ENCODE peak calls at places on chromosomes 2 and 18, in ten cellular contexts. A is astrocyte, T is coronary artery, K is tibial nerve, G is tibial artery, J is left ventricle myocardium inferior, L is kidney, S is Peyer's patch, X is esophagus squamous epithelium, V is choroid plexus epithelial cell. M is an unnamed sample.

GRCh38 chr2:15782009-15782751 is 158.2 kb upstream of the MYCN start:
- DNase-seq in A (peak), T (no peak), K (no peak), G (no peak), J (no peak), L (no peak), S (no peak), X (no peak), V (no peak), M (no peak)

GRCh38 chr2:3595985-3596384 is 1.1 kb downstream of the COLEC11 start:
- DNase-seq in A (no peak), T (no peak), K (no peak), G (no peak), J (no peak), L (no peak), S (no peak), X (no peak), V (no peak), M (no peak)

GRCh38 chr2:1886405-1886992 is 142.2 kb upstream of the PXDN start:
- DNase-seq in A (peak), T (no peak), K (peak), G (peak), J (peak), L (no peak), S (peak), X (no peak), V (peak), M (no peak)

GRCh38 chr2:157265825-157266224 is 8.3 kb downstream of the GALNT5 start:
- DNase-seq in A (no peak), T (no peak), K (no peak), G (no peak), J (no peak), L (no peak), S (no peak), X (no peak), V (no peak), M (no peak)

GRCh38 chr2:26613241-26614204 is 27.6 kb downstream of the CIB4 start:
- DNase-seq in A (no peak), T (peak), K (no peak), G (no peak), J (peak), L (no peak), S (peak), X (no peak), V (peak), M (no peak)

GRCh38 chr2:27959496-27959895 is 69.0 kb downstream of the BABAM2 start:
- DNase-seq in A (peak), T (no peak), K (peak), G (peak), J (no peak), L (no peak), S (peak), X (no peak), V (peak), M (no peak)

GRCh38 chr2:119126650-119127049 is 31.9 kb downstream of the C1QL2 start:
- DNase-seq in A (no peak), T (no peak), K (no peak), G (no peak), J (peak), L (no peak), S (peak), X (no peak), V (peak), M (no peak)

GRCh38 chr2:128774320-128775063 is 455.8 kb upstream of the HS6ST1 start:
- DNase-seq in A (no peak), T (no peak), K (no peak), G (peak), J (no peak), L (no peak), S (peak), X (no peak), V (no peak), M (no peak)

GRCh38 chr2:234611209-234611608 is 114.3 kb upstream of the ARL4C start:
- DNase-seq in A (no peak), T (no peak), K (no peak), G (no peak), J (no peak), L (no peak), S (no peak), X (no peak), V (peak), M (no peak)

GRCh38 chr18:59787998-59788875 is 91.0 kb upstream of the CCBE1 start:
- DNase-seq in A (peak), T (no peak), K (peak), G (no peak), J (no peak), L (no peak), S (no peak), X (no peak), V (peak), M (no peak)

GRCh38 chr2:16135196-16135912 is 195.0 kb downstream of the MYCN start:
- DNase-seq in A (no peak), T (no peak), K (peak), G (no peak), J (no peak), L (no peak), S (no peak), X (no peak), V (no peak), M (no peak)

GRCh38 chr18:64219511-64219910 is 70.6 kb upstream of the LINC00305 start:
- DNase-seq in A (no peak), T (no peak), K (no peak), G (no peak), J (no peak), L (no peak), S (no peak), X (no peak), V (no peak), M (no peak)
- TF ChIP-seq CTCF in A (no peak), T (no peak), K (no peak), G (no peak), J (no peak), L (no peak), S (no peak), X (no peak), V (no peak), M (no peak)

GRCh38 chr2:202883987-202884675 is 12.6 kb upstream of the ICA1L start:
- DNase-seq in A (peak), T (no peak), K (no peak), G (no peak), J (no peak), L (no peak), S (no peak), X (no peak), V (peak), M (no peak)
- TF ChIP-seq CTCF in A (no peak), T (no peak), K (no peak), G (no peak), J (no peak), L (no peak), S (no peak), X (no peak), V (peak), M (no peak)

GRCh38 chr2:111669928-111670695 is 213.9 kb downstream of the ANAPC1 start:
- DNase-seq in A (no peak), T (peak), K (no peak), G (no peak), J (no peak), L (no peak), S (no peak), X (no peak), V (peak), M (no peak)
- TF ChIP-seq CTCF in A (no peak), T (no peak), K (no peak), G (no peak), J (no peak), L (no peak), S (no peak), X (no peak), V (peak), M (no peak)

GRCh38 chr2:152648336-152648735 is 68.9 kb downstream of the PRPF40A start:
- DNase-seq in A (no peak), T (no peak), K (no peak), G (no peak), J (no peak), L (no peak), S (no peak), X (no peak), V (peak), M (no peak)
- TF ChIP-seq CTCF in A (peak), T (no peak), K (no peak), G (peak), J (peak), L (peak), S (peak), X (peak), V (peak), M (no peak)

GRCh38 chr2:46488389-46488788 is 9.0 kb downstream of the TMEM247 start:
- DNase-seq in A (no peak), T (no peak), K (no peak), G (no peak), J (no peak), L (no peak), S (no peak), X (no peak), V (peak), M (no peak)
- TF ChIP-seq CTCF in A (no peak), T (no peak), K (no peak), G (no peak), J (no peak), L (no peak), S (no peak), X (no peak), V (peak), M (no peak)

GRCh38 chr2:148969585-148970180 is 68.8 kb upstream of the LYPD6B start:
- DNase-seq in A (no peak), T (no peak), K (no peak), G (no peak), J (no peak), L (no peak), S (no peak), X (no peak), V (no peak), M (no peak)

GRCh38 chr2:148971547-148971946 is 67.0 kb upstream of the LYPD6B start:
- DNase-seq in A (no peak), T (no peak), K (no peak), G (no peak), J (no peak), L (no peak), S (no peak), X (no peak), V (no peak), M (no peak)

GRCh38 chr2:148968776-148969175 is 69.7 kb upstream of the LYPD6B start:
- DNase-seq in A (no peak), T (no peak), K (no peak), G (no peak), J (no peak), L (no peak), S (no peak), X (no peak), V (no peak), M (no peak)

GRCh38 chr2:148967484-148967883 is 71.0 kb upstream of the LYPD6B start:
- DNase-seq in A (no peak), T (no peak), K (no peak), G (no peak), J (no peak), L (no peak), S (no peak), X (no peak), V (peak), M (no peak)

DNA sequence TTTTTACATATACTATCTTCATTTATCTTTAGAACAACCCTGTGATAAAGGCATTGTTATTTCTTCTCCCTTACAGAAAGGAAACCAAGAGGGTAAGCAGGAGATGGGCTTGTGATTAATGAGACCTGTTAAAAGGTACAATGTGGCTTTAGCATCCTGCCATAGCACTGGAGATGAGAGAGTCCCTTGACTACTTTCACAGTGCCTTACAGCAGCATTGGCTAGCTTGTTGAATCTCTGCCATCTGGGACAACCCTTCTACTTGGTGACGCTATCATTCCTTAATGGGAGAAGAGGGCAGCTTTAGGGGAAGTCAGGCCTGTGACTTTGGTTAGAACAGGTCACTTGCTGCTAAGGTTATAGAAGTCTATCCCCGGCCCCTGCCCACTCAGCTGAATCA is 68.1 kb upstream of the LYPD6B start:
- DNase-seq in A (no peak), T (no peak), K (no peak), G (no peak), J (no peak), L (no peak), S (no peak), X (no peak), V (no peak), M (no peak)
- TF ChIP-seq CTCF in A (no peak), T (no peak), K (no peak), G (no peak), J (no peak), L (no peak), S (no peak), X (no peak), V (no peak), M (no peak)

DNA sequence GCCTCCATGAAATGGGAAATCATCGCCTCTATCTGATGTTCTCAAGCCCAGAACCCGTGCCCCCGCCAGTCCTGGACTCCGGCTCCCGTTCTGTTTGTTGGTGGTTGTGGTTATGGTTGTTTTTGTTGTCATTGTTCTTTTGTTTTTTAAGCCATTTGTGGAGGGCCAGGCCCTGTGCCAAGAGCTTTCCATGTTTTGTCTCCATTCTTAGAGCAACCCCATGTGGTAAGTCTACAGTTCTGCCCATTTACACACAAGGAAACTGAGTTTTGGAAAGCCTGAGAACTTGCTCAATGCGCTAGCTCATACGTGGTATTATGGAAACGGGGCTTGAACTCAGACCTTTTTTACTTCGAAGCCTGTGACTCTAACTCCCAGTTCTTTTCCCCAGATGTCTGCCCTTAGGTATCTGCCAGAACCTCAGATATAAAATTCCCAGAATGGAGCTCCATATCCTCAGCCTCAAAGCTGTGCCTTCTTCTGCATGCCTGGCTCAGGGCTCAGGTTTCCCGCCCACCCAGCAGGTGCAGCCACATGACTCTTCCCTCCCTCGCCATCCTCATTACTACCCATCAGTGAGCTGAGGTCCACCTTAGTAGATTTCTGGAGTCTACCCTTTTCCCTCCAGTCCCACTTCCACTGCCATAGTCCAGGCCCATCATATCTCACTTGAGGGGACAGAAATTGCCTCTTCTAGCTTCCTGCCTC is 194.1 kb downstream of the KLHL29 start:
- DNase-seq in A (no peak), T (no peak), K (no peak), G (no peak), J (no peak), L (peak), S (no peak), X (no peak), V (no peak), M (no peak)
- TF ChIP-seq CTCF in A (no peak), T (no peak), K (no peak), G (no peak), J (no peak), L (peak), S (no peak), X (no peak), V (no peak), M (no peak)

DNA sequence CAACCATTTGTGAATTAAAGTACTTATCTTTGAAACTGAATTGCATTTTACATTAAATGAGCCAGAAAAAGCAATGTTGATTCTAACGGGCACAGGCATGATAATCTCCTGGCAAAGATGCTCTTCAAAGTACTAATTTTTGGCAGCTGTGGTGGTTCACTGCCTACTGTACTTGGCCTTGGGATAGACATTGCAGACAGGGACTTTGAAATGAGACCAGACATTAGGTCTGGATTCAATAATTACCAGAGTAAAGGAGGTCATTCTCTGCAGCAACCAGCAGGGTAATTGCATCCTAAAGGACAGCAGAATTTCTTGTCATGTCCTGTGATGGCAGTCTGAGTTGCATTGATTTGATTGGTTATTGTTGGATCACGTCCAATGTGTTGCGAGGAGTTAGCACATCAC is 986.5 kb downstream of the TDRD15 start:
- DNase-seq in A (no peak), T (no peak), K (no peak), G (no peak), J (no peak), L (no peak), S (no peak), X (no peak), V (no peak), M (no peak)
- TF ChIP-seq CTCF in A (no peak), T (no peak), K (no peak), G (no peak), J (peak), L (no peak), S (no peak), X (no peak), V (no peak), M (no peak)